ENCODE peak calls at places on chromosomes 12 and 14, in four cellular contexts. W is K562, Q is IMR-90, A is keratinocyte. U is an unnamed sample.
A peak's percentile ranks its signal among the peaks of the same experiment; 100 is the strongest.

GRCh38 chr12:120249875-120250795 is 15.4 kb downstream of the PXN start:
- DNase-seq in W (no peak), Q (no peak), A (no peak), U (peak; percentile 53)

GRCh38 chr12:130728158-130729058 is 12.3 kb upstream of the RIMBP2 start:
- DNase-seq in W (no peak), Q (no peak), A (no peak), U (no peak)

GRCh38 chr12:92151916-92152315 is 6.3 kb upstream of the BTG1 start:
- DNase-seq in W (no peak), Q (no peak), A (no peak), U (peak; percentile 52)

GRCh38 chr12:30197392-30198047 is 413.8 kb upstream of the TMTC1 start:
- DNase-seq in W (no peak), Q (peak; percentile 43), A (no peak), U (no peak)

GRCh38 chr14:102872020-102872419 is 50.4 kb upstream of the AMN start:
- DNase-seq in W (no peak), Q (no peak), A (no peak), U (no peak)

GRCh38 chr12:16560273-16560672 is 45.7 kb downstream of the LMO3 start:
- DNase-seq in W (no peak), Q (no peak), A (no peak), U (no peak)

GRCh38 chr14:33432407-33433023 is 493.8 kb downstream of the NPAS3 start:
- DNase-seq in W (peak; percentile 12), Q (peak; percentile 18), A (no peak), U (peak; percentile 43)

GRCh38 chr12:82449179-82449578 is 90.8 kb downstream of the METTL25 start:
- DNase-seq in W (no peak), Q (no peak), A (no peak), U (peak; percentile 44)

GRCh38 chr12:67732857-67733256 is 84.3 kb downstream of the DYRK2 start:
- DNase-seq in W (no peak), Q (no peak), A (no peak), U (no peak)

GRCh38 chr14:95057851-95058250 is 99.5 kb downstream of the DICER1 start:
- DNase-seq in W (no peak), Q (no peak), A (no peak), U (no peak)

GRCh38 chr14:33040548-33041140 is 102.0 kb downstream of the NPAS3 start:
- DNase-seq in W (no peak), Q (no peak), A (no peak), U (no peak)

GRCh38 chr12:561908-562593 is 101.2 kb downstream of the NINJ2 start:
- DNase-seq in W (peak; percentile 24), Q (no peak), A (no peak), U (no peak)

GRCh38 chr12:102249073-102249854 is 51.6 kb upstream of the PMCH start:
- DNase-seq in W (peak; percentile 5), Q (peak; percentile 27), A (no peak), U (peak; percentile 22)

GRCh38 chr14:58107947-58108552 is 44.0 kb downstream of the ARMH4 start:
- DNase-seq in W (peak; percentile 59), Q (peak; percentile 79), A (peak; percentile 11), U (peak; percentile 67)

GRCh38 chr14:22976620-22977433 is 5.5 kb downstream of the AJUBA start:
- DNase-seq in W (no peak), Q (peak; percentile 63), A (no peak), U (peak; percentile 62)

GRCh38 chr14:72646861-72647528 is 246.9 kb downstream of the DPF3 start:
- DNase-seq in W (no peak), Q (peak; percentile 88), A (no peak), U (peak; percentile 49)

GRCh38 chr14:40188006-40188405 is 755.8 kb upstream of the FBXO33 start:
- DNase-seq in W (no peak), Q (no peak), A (no peak), U (no peak)

GRCh38 chr12:111045941-111046340 is 125.6 kb upstream of the MYL2 start:
- DNase-seq in W (no peak), Q (no peak), A (no peak), U (no peak)

GRCh38 chr12:2265461-2266167 is 212.8 kb downstream of the CACNA1C start:
- DNase-seq in W (no peak), Q (no peak), A (no peak), U (no peak)

GRCh38 chr12:12874014-12874413 is 17.3 kb upstream of the GPRC5A start:
- DNase-seq in W (no peak), Q (no peak), A (no peak), U (no peak)

GRCh38 chr12:75623631-75624118 is 112.3 kb upstream of the KRR1 start:
- DNase-seq in W (peak; percentile 24), Q (peak; percentile 33), A (peak; percentile 59), U (peak; percentile 53)

GRCh38 chr12:51836833-51837184 is 11.7 kb downstream of the FIGNL2 start:
- DNase-seq in W (no peak), Q (no peak), A (no peak), U (no peak)

GRCh38 chr12:78331764-78332163 is 501.1 kb downstream of the NAV3 start:
- DNase-seq in W (no peak), Q (no peak), A (no peak), U (no peak)

GRCh38 chr12:9928607-9929006 is 3.6 kb downstream of the CLEC2A start:
- DNase-seq in W (no peak), Q (no peak), A (no peak), U (no peak)

GRCh38 chr12:106918746-106919145 is 37.0 kb upstream of the TMEM263 start:
- DNase-seq in W (peak; percentile 44), Q (peak; percentile 8), A (no peak), U (peak; percentile 60)

GRCh38 chr12:31732926-31733548 is 4.2 kb upstream of the AMN1 start:
- DNase-seq in W (peak; percentile 84), Q (peak; percentile 83), A (peak; percentile 91), U (peak; percentile 91)

GRCh38 chr12:11805043-11805442 is 155.6 kb downstream of the ETV6 start:
- DNase-seq in W (no peak), Q (no peak), A (no peak), U (no peak)

GRCh38 chr14:94164685-94165431 is 9.3 kb upstream of the PPP4R4 start:
- DNase-seq in W (no peak), Q (no peak), A (no peak), U (no peak)

GRCh38 chr12:6548556-6549378 is 7.1 kb downstream of the IFFO1 start:
- DNase-seq in W (no peak), Q (peak; percentile 90), A (no peak), U (peak; percentile 45)

GRCh38 chr14:81452341-81452740 is 52.2 kb upstream of the STON2 start:
- DNase-seq in W (no peak), Q (no peak), A (no peak), U (no peak)

GRCh38 chr14:105019861-105020814 is 745 bp downstream of the CDCA4 start:
- DNase-seq in W (peak; percentile 48), Q (peak; percentile 49), A (no peak), U (peak; percentile 55)

GRCh38 chr14:105020815-105021655 is at the start of gene CDCA4:
- DNase-seq in W (peak; percentile 95), Q (peak; percentile 93), A (no peak), U (peak; percentile 96)

GRCh38 chr14:105015242-105015641 is 5.6 kb downstream of the CDCA4 start:
- DNase-seq in W (peak; percentile 47), Q (no peak), A (no peak), U (peak; percentile 26)

GRCh38 chr14:105015905-105016304 is 5.0 kb downstream of the CDCA4 start:
- DNase-seq in W (no peak), Q (no peak), A (no peak), U (no peak)

GRCh38 chr14:105018414-105018813 is 2.5 kb downstream of the CDCA4 start:
- DNase-seq in W (no peak), Q (no peak), A (no peak), U (no peak)
- H3K9me1 ChIP-seq in W (peaks cover 4% of the 10 kb centered on the region), Q (peaks cover 22% of the 10 kb centered on the region), A (peaks cover 6% of the 10 kb centered on the region), U (no peaks in the 10 kb centered on the region)

GRCh38 chr14:71441142-71441541 is 491.1 kb upstream of the RGS6 start:
- DNase-seq in W (no peak), Q (no peak), A (no peak), U (no peak)
- H3K9me1 ChIP-seq in W (no peaks in the 10 kb centered on the region), Q (peaks cover 11% of the 10 kb centered on the region), A (peaks cover 2% of the 10 kb centered on the region), U (peaks cover 2% of the 10 kb centered on the region)

GRCh38 chr12:109199324-109199723 is 82.9 kb downstream of the ACACB start:
- DNase-seq in W (no peak), Q (no peak), A (no peak), U (no peak)

GRCh38 chr12:109200825-109201495 is 84.6 kb downstream of the ACACB start:
- DNase-seq in W (no peak), Q (no peak), A (no peak), U (no peak)

GRCh38 chr12:109203480-109203879 is 87.1 kb downstream of the ACACB start:
- DNase-seq in W (no peak), Q (no peak), A (no peak), U (no peak)

GRCh38 chr12:109201496-109201885 is 85.1 kb downstream of the ACACB start:
- DNase-seq in W (no peak), Q (no peak), A (no peak), U (no peak)

DNA sequence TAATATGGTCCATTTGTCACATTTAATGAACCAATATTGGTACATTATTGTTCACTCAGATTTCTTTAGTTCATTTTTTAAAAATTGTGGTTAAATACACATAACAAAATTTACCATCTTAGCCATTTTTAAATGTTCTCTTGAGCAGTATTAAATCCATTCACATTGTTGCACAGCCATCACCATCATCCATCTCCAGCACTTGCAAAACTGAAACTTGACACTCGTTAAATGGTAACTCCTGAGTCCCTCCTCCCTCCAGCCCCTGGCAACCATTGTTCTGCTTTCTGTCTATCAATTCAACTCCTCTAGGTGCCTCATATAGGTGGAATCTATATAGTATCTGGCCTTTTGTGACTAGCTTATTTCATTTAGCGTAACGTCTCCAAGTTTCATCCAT is 86.4 kb downstream of the ACACB start:
- DNase-seq in W (no peak), Q (no peak), A (no peak), U (no peak)
- H3K9me1 ChIP-seq in W (no peaks in the 10 kb centered on the region), Q (no peaks in the 10 kb centered on the region), A (no peaks in the 10 kb centered on the region), U (no peaks in the 10 kb centered on the region)

GRCh38 chr12:56980268-56980667 is 22.9 kb upstream of the RDH16 start:
- DNase-seq in W (no peak), Q (no peak), A (no peak), U (no peak)

GRCh38 chr12:56978397-56979138 is 21.2 kb upstream of the RDH16 start:
- DNase-seq in W (no peak), Q (no peak), A (no peak), U (no peak)

GRCh38 chr12:56983386-56983785 is 23.0 kb downstream of the ZBTB39 start:
- DNase-seq in W (no peak), Q (no peak), A (no peak), U (no peak)

GRCh38 chr12:56979628-56980027 is 22.2 kb upstream of the RDH16 start:
- DNase-seq in W (peak; percentile 22), Q (no peak), A (no peak), U (no peak)

DNA sequence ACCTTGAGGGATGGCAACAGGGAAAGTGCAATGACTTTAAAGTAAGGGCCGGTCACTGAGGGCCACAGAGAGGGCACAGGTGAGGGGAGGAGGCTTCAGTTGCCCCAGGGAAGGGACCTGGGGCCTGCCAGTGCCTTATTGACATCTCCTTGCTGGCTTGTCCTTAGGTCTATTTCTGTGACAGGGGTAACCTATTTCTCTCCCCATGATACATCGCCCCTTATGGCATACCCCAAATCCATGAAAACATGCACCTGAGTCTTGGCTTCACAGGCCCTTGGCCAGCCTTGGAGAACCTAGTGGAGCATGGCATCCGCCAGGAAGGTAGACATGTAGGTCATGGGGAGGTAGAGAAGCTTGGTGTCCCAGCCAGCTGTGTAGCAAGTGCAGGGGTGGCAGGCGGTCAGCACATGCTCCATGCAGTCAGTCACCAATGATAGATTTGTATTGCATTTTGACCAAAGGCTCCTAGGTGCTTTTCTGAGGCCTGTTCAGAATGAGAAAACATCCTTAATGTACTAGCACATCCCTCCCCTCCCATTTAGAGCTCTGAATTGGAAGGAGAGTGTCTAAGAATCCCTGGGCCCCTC is 23.6 kb upstream of the RDH16 start:
- DNase-seq in W (no peak), Q (no peak), A (no peak), U (no peak)
- H3K9me1 ChIP-seq in W (no peaks in the 10 kb centered on the region), Q (no peaks in the 10 kb centered on the region), A (no peaks in the 10 kb centered on the region), U (no peaks in the 10 kb centered on the region)